ENCODE peak calls at places on chromosomes 5 and 9, in five cellular contexts. V is HEK293T, A is HCT116, H is WTC11, Z is K562. I is an unnamed sample.

GRCh38 chr5:134545070-134545868 is 19.8 kb downstream of the JADE2 start:
- DNase-seq in V (no peak), A (no peak), H (no peak), Z (no peak), I (no peak)

GRCh38 chr5:67901816-67902496 is 313.6 kb upstream of the PIK3R1 start:
- DNase-seq in V (no peak), A (no peak), H (no peak), Z (no peak), I (no peak)

GRCh38 chr5:83767409-83767992 is 46.8 kb upstream of the HAPLN1 start:
- DNase-seq in V (no peak), A (peak; percentile 19), H (no peak), Z (no peak), I (no peak)

GRCh38 chr9:109278216-109278615 is 42.6 kb downstream of the EPB41L4B start:
- DNase-seq in V (no peak), A (no peak), H (no peak), Z (no peak), I (no peak)

GRCh38 chr9:2321523-2322148 is 300.0 kb upstream of the VLDLR start:
- DNase-seq in V (no peak), A (no peak), H (no peak), Z (no peak), I (no peak)

GRCh38 chr5:134945041-134945440 is 22.7 kb upstream of the CATSPER3 start:
- DNase-seq in V (no peak), A (no peak), H (no peak), Z (no peak), I (no peak)

GRCh38 chr5:14286574-14287399 is 143.6 kb downstream of the TRIO start:
- DNase-seq in V (no peak), A (no peak), H (no peak), Z (no peak), I (peak; percentile 86)

GRCh38 chr5:36384845-36385244 is 83.1 kb upstream of the RANBP3L start:
- DNase-seq in V (no peak), A (no peak), H (no peak), Z (no peak), I (no peak)

GRCh38 chr5:39998518-39998917 is 573.7 kb upstream of the DAB2 start:
- DNase-seq in V (no peak), A (no peak), H (no peak), Z (no peak), I (no peak)

GRCh38 chr9:29006603-29007002 is 1433.3 kb upstream of the C9orf72 start:
- DNase-seq in V (no peak), A (no peak), H (no peak), Z (no peak), I (no peak)

GRCh38 chr5:93582677-93583524 is at the start of gene NR2F1:
- DNase-seq in V (peak; percentile 75), A (peak; percentile 98), H (peak; percentile 61), Z (peak; percentile 57), I (no peak)
- TF ChIP-seq SP1 in V (no peak), A (peak; percentile 82), H (no peak), Z (no peak), I (no peak)

GRCh38 chr9:26245072-26245471 is 566.8 kb upstream of the TUSC1 start:
- DNase-seq in V (no peak), A (no peak), H (no peak), Z (no peak), I (no peak)

GRCh38 chr9:26243298-26243697 is 565.1 kb upstream of the TUSC1 start:
- DNase-seq in V (no peak), A (no peak), H (no peak), Z (no peak), I (no peak)

GRCh38 chr9:26244661-26245060 is 566.4 kb upstream of the TUSC1 start:
- DNase-seq in V (no peak), A (no peak), H (no peak), Z (no peak), I (no peak)

DNA sequence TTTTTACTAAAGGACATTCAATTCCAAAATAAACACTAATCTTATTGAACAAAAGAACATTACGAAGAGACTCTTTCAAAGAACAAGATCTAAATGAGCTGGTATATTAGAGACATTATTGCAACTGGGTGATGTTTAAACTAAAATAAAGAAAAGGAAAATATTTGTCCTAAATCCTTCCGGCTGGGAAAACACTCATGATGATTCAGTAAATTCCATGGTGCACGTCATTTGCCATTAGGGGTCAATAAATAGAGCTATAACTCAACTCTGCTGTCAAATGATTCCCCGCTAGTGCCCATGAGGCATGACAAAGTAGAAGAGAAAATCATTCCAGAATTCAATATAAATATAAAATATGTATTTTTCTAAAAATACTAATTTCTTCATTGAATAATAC is 565.5 kb upstream of the TUSC1 start:
- DNase-seq in V (no peak), A (no peak), H (no peak), Z (no peak), I (no peak)
- TF ChIP-seq SP1 in V (no peak), A (no peak), H (no peak), Z (no peak), I (no peak)

DNA sequence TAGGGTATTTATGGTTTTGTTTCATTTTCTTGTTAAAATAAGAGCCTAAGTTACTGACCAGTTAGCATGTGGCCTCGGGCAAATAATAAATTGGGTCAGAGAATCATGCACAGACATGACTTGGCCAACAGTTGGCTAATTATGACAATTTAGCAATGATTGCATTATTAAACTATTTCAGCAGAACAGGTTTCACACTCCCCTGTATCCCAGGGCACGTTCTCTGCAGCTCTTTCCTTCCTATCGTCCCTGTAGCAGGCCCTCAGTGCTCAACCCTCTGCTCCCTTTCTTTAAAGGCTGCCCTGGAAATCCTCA is 167.9 kb downstream of the TSSK1B start:
- DNase-seq in V (no peak), A (no peak), H (no peak), Z (no peak), I (no peak)
- TF ChIP-seq SP1 in V (no peak), A (no peak), H (no peak), Z (no peak), I (no peak)

GRCh38 chr5:127796207-127796606 is 93.0 kb downstream of the CCDC192 start:
- DNase-seq in V (no peak), A (no peak), H (no peak), Z (no peak), I (no peak)

GRCh38 chr5:127793879-127794278 is 90.7 kb downstream of the CCDC192 start:
- DNase-seq in V (no peak), A (no peak), H (no peak), Z (no peak), I (no peak)

GRCh38 chr5:127793052-127793451 is 89.9 kb downstream of the CCDC192 start:
- DNase-seq in V (no peak), A (no peak), H (no peak), Z (no peak), I (no peak)

DNA sequence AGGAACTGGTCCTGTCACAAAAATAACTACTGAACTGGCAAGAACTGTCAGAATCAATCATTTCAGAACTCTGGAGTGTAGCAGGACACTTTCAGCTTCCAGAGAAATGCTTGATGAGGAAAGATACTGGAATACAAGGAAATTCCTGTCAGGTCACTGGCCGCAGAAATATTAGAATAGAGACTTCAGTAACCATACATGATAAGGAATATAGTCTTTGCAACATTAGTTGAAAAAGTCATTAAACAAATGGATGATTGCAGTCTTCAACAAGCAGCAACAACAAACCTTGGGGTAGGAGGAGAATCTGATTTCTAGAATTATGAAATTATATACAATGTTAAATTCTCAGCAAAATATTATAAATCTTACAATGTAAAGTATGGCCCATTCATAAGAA is 88.2 kb downstream of the CCDC192 start:
- DNase-seq in V (no peak), A (no peak), H (no peak), Z (no peak), I (no peak)
- TF ChIP-seq SP1 in V (no peak), A (no peak), H (no peak), Z (no peak), I (no peak)